ENCODE peak calls at places on chromosomes 6 and 20, in five cellular contexts. F is progenitor cell of endocrine pancreas, U is hepatocyte, Y is NCI-H446, H is stomach. X is an unnamed sample.
A peak's percentile ranks its signal among the peaks of the same experiment; 100 is the strongest.

GRCh38 chr6:74756903-74757302 is 448.9 kb downstream of the COL12A1 start:
- DNase-seq in H (no peak), U (no peak), Y (no peak), F (no peak), X (no peak)

GRCh38 chr20:62208805-62209755 is 11.0 kb downstream of the HRH3 start:
- DNase-seq in U (no peak), H (peak; percentile 33), Y (peak; percentile 14), F (no peak), X (no peak)

GRCh38 chr6:156557269-156557885 is 219.8 kb upstream of the ARID1B start:
- DNase-seq in H (peak; percentile 62), Y (no peak), F (peak; percentile 37), U (peak; percentile 63), X (no peak)

GRCh38 chr20:47691632-47692031 is 93.6 kb downstream of the SULF2 start:
- DNase-seq in Y (no peak), H (no peak), U (no peak), F (no peak), X (peak; percentile 16)

GRCh38 chr20:48467622-48468021 is 360.2 kb downstream of the PREX1 start:
- DNase-seq in Y (no peak), U (no peak), H (no peak), F (no peak), X (no peak)

GRCh38 chr20:57394087-57395082 is 3.2 kb downstream of the RBM38 start:
- DNase-seq in F (no peak), H (no peak), U (no peak), Y (no peak), X (no peak)

GRCh38 chr6:166866839-166867637 is 89.3 kb downstream of the RNASET2 start:
- DNase-seq in F (no peak), H (peak; percentile 61), Y (no peak), U (no peak), X (no peak)

GRCh38 chr6:17986656-17987575 is 519 bp downstream of the KIF13A start:
- DNase-seq in U (peak; percentile 77), Y (peak; percentile 25), H (peak; percentile 52), F (peak; percentile 49), X (peak; percentile 29)

GRCh38 chr20:47863531-47863930 is 78.2 kb upstream of the SULF2 start:
- DNase-seq in H (no peak), F (no peak), U (no peak), Y (no peak), X (no peak)

GRCh38 chr20:14673164-14673563 is 335.8 kb upstream of the FLRT3 start:
- DNase-seq in U (peak; percentile 33), Y (no peak), F (no peak), H (no peak), X (no peak)

GRCh38 chr20:3751664-3752385 is 15.7 kb downstream of the ADISSP start:
- DNase-seq in H (peak; percentile 72), Y (no peak), U (peak; percentile 63), F (no peak), X (peak; percentile 28)

GRCh38 chr6:136582702-136583471 is 32.7 kb upstream of the MAP7 start:
- DNase-seq in U (peak; percentile 51), Y (no peak), F (no peak), H (no peak), X (no peak)

GRCh38 chr6:110875548-110876169 is 1.1 kb downstream of the AMD1 start:
- DNase-seq in U (peak; percentile 76), Y (no peak), F (peak; percentile 42), H (peak; percentile 53), X (no peak)

GRCh38 chr6:43938178-43939101 is 168.4 kb downstream of the VEGFA start:
- DNase-seq in F (no peak), U (no peak), H (no peak), Y (no peak), X (no peak)

GRCh38 chr6:1131285-1132079 is 180.4 kb upstream of the FOXQ1 start:
- DNase-seq in U (peak; percentile 87), F (no peak), Y (no peak), H (no peak), X (no peak)

GRCh38 chr20:328596-329324 is 3.4 kb downstream of the SOX12 start:
- DNase-seq in H (no peak), Y (no peak), F (no peak), U (no peak), X (no peak)

GRCh38 chr6:40543133-40543532 is 44.0 kb downstream of the LRFN2 start:
- DNase-seq in U (no peak), F (no peak), Y (no peak), H (no peak), X (no peak)

GRCh38 chr20:41316602-41317535 is 662 bp downstream of the ZHX3 start:
- DNase-seq in H (peak; percentile 75), Y (peak; percentile 78), U (peak; percentile 81), F (peak; percentile 61), X (peak; percentile 58)

GRCh38 chr6:105193647-105194046 is 13.8 kb upstream of the POPDC3 start:
- DNase-seq in Y (peak; percentile 59), U (no peak), H (no peak), F (no peak), X (no peak)

GRCh38 chr6:27902335-27903314 is 9.6 kb downstream of the OR2B2 start:
- DNase-seq in H (peak; percentile 90), F (peak; percentile 89), Y (peak; percentile 91), U (peak; percentile 92), X (peak; percentile 86)

GRCh38 chr6:118495639-118496296 is 52.3 kb upstream of the PLN start:
- DNase-seq in Y (no peak), F (no peak), H (no peak), U (no peak), X (no peak)

GRCh38 chr6:142395768-142396231 is 94.0 kb downstream of the ADGRG6 start:
- DNase-seq in Y (no peak), H (no peak), F (no peak), U (no peak), X (no peak)

GRCh38 chr6:1851681-1852456 is 242.2 kb downstream of the FOXC1 start:
- DNase-seq in U (no peak), Y (peak; percentile 9), F (no peak), H (no peak), X (no peak)

GRCh38 chr20:31674895-31675827 is 37.4 kb downstream of the COX4I2 start:
- DNase-seq in U (no peak), Y (no peak), H (peak; percentile 71), F (no peak), X (no peak)

GRCh38 chr6:30154709-30155521 is 6.1 kb downstream of the TRIM10 start:
- DNase-seq in U (peak; percentile 81), H (no peak), Y (peak; percentile 23), F (no peak), X (no peak)

GRCh38 chr20:2455771-2456497 is 14.7 kb downstream of the SNRPB start:
- DNase-seq in F (no peak), Y (no peak), H (no peak), U (no peak), X (no peak)

GRCh38 chr6:147331401-147331800 is 127.2 kb downstream of the STXBP5 start:
- DNase-seq in F (no peak), Y (no peak), U (no peak), H (no peak), X (no peak)

GRCh38 chr6:474454-475185 is 83.1 kb downstream of the IRF4 start:
- DNase-seq in F (no peak), Y (no peak), H (peak; percentile 52), U (no peak), X (no peak)

GRCh38 chr6:133436652-133437051 is 195.5 kb downstream of the EYA4 start:
- DNase-seq in Y (no peak), F (no peak), H (no peak), U (no peak), X (no peak)

GRCh38 chr6:73774311-73774766 is 78.3 kb downstream of the CD109 start:
- DNase-seq in H (no peak), Y (no peak), F (no peak), U (no peak), X (peak; percentile 26)

GRCh38 chr20:46773680-46774079 is 64.2 kb downstream of the SLC2A10 start:
- DNase-seq in U (no peak), F (no peak), H (no peak), Y (no peak), X (no peak)

GRCh38 chr20:48489656-48490055 is 338.1 kb downstream of the PREX1 start:
- DNase-seq in U (no peak), Y (peak; percentile 97), F (no peak), H (no peak), X (peak; percentile 93)

GRCh38 chr6:68649669-68650068 is 14.6 kb downstream of the ADGRB3 start:
- DNase-seq in F (no peak), Y (peak; percentile 33), H (no peak), U (no peak), X (no peak)

GRCh38 chr20:10178727-10179313 is 39.8 kb upstream of the SNAP25 start:
- DNase-seq in F (no peak), H (no peak), U (no peak), Y (peak; percentile 96), X (no peak)

GRCh38 chr6:48078092-48078491 is 32.9 kb downstream of the PTCHD4 start:
- DNase-seq in U (no peak), F (no peak), Y (peak; percentile 15), H (no peak), X (no peak)

GRCh38 chr20:708956-709355 is 33.4 kb upstream of the SCRT2 start:
- DNase-seq in H (no peak), U (no peak), Y (no peak), F (no peak), X (no peak)

GRCh38 chr20:50372770-50373088 is 137.5 kb upstream of the PTPN1 start:
- DNase-seq in F (no peak), Y (peak; percentile 13), H (no peak), U (peak; percentile 45), X (no peak)

GRCh38 chr6:16345449-16346330 is 107.3 kb downstream of the GMPR start:
- DNase-seq in F (no peak), Y (peak; percentile 72), H (no peak), U (peak; percentile 48), X (no peak)

GRCh38 chr6:106927531-106928398 is 46.8 kb downstream of the CD24 start:
- DNase-seq in U (peak; percentile 79), Y (no peak), H (peak; percentile 57), F (peak; percentile 68), X (no peak)

GRCh38 chr20:58893355-58894151 is 41.0 kb downstream of the GNAS start:
- DNase-seq in F (no peak), U (no peak), H (no peak), Y (peak; percentile 17), X (no peak)

X was measured in DMS 273 treated with DMSO at 0.1 percent for 48 hours.